ENCODE peak calls at places on chromosomes 7 and 10, in six cellular contexts. One of them, this sample, is unnamed.

GRCh38 chr7:73721237-73721848 is 1.9 kb upstream of the STX1A start:
- DNase-seq in HEK293T: no peak
- DNase-seq in amygdala: peak; percentile 21
- DNase-seq in GM13976: no peak
- DNase-seq in GDM1: no peak
- DNase-seq in Daoy: peak; percentile 68
- DNase-seq in this sample: no peak

GRCh38 chr7:69775231-69775771 is 177.0 kb downstream of the AUTS2 start:
- DNase-seq in HEK293T: no peak
- DNase-seq in amygdala: no peak
- DNase-seq in GM13976: no peak
- DNase-seq in GDM1: no peak
- DNase-seq in Daoy: peak; percentile 90
- DNase-seq in this sample: no peak

GRCh38 chr7:107850221-107850620 is 40.8 kb upstream of the DLD start:
- DNase-seq in HEK293T: no peak
- DNase-seq in amygdala: no peak
- DNase-seq in GM13976: no peak
- DNase-seq in GDM1: no peak
- DNase-seq in Daoy: no peak
- DNase-seq in this sample: no peak

GRCh38 chr10:118958984-118959916 is 70.3 kb upstream of the NANOS1 start:
- DNase-seq in HEK293T: no peak
- DNase-seq in amygdala: no peak
- DNase-seq in GM13976: no peak
- DNase-seq in GDM1: peak; percentile 13
- DNase-seq in Daoy: peak; percentile 63
- DNase-seq in this sample: no peak

GRCh38 chr10:102773986-102774385 is 30.2 kb downstream of the WBP1L start:
- DNase-seq in HEK293T: no peak
- DNase-seq in amygdala: no peak
- DNase-seq in GM13976: peak; percentile 32
- DNase-seq in GDM1: no peak
- DNase-seq in Daoy: no peak
- DNase-seq in this sample: peak; percentile 49

GRCh38 chr10:110756886-110757285 is 112.8 kb downstream of the RBM20 start:
- DNase-seq in HEK293T: no peak
- DNase-seq in amygdala: no peak
- DNase-seq in GM13976: no peak
- DNase-seq in GDM1: no peak
- DNase-seq in Daoy: no peak
- DNase-seq in this sample: no peak

GRCh38 chr7:11290859-11291258 is 317.2 kb downstream of the PHF14 start:
- DNase-seq in HEK293T: no peak
- DNase-seq in amygdala: no peak
- DNase-seq in GM13976: no peak
- DNase-seq in GDM1: no peak
- DNase-seq in Daoy: no peak
- DNase-seq in this sample: no peak

GRCh38 chr10:69572159-69573055 is 815 bp downstream of the NEUROG3 start:
- DNase-seq in HEK293T: no peak
- DNase-seq in amygdala: no peak
- DNase-seq in GM13976: peak; percentile 34
- DNase-seq in GDM1: no peak
- DNase-seq in Daoy: no peak
- DNase-seq in this sample: no peak

GRCh38 chr10:113961261-113961938 is 82.3 kb upstream of the ADRB1 start:
- DNase-seq in HEK293T: no peak
- DNase-seq in amygdala: no peak
- DNase-seq in GM13976: peak; percentile 67
- DNase-seq in GDM1: peak; percentile 40
- DNase-seq in Daoy: no peak
- DNase-seq in this sample: peak; percentile 93

GRCh38 chr7:143223784-143224183 is 1.9 kb downstream of the TAS2R40 start:
- DNase-seq in HEK293T: no peak
- DNase-seq in amygdala: no peak
- DNase-seq in GM13976: no peak
- DNase-seq in GDM1: no peak
- DNase-seq in Daoy: no peak
- DNase-seq in this sample: no peak

GRCh38 chr10:62718585-62718984 is 85.9 kb upstream of the ADO start:
- DNase-seq in HEK293T: no peak
- DNase-seq in amygdala: no peak
- DNase-seq in GM13976: no peak
- DNase-seq in GDM1: no peak
- DNase-seq in Daoy: no peak
- DNase-seq in this sample: no peak

GRCh38 chr10:79422178-79422892 is 23.1 kb downstream of the ZCCHC24 start:
- DNase-seq in HEK293T: no peak
- DNase-seq in amygdala: no peak
- DNase-seq in GM13976: no peak
- DNase-seq in GDM1: no peak
- DNase-seq in Daoy: peak; percentile 73
- DNase-seq in this sample: no peak

GRCh38 chr10:14751576-14752330 is 22.9 kb downstream of the FAM107B start:
- DNase-seq in HEK293T: no peak
- DNase-seq in amygdala: peak; percentile 3
- DNase-seq in GM13976: no peak
- DNase-seq in GDM1: no peak
- DNase-seq in Daoy: no peak
- DNase-seq in this sample: no peak

GRCh38 chr10:4981722-4982471 is 18.7 kb downstream of the AKR1C1 start:
- DNase-seq in HEK293T: peak; percentile 10
- DNase-seq in amygdala: no peak
- DNase-seq in GM13976: peak; percentile 11
- DNase-seq in GDM1: no peak
- DNase-seq in Daoy: peak; percentile 35
- DNase-seq in this sample: no peak

This sample was measured in naive thymus-derived CD4-positive, alpha-beta T cell.